ENCODE peak calls at places on chromosome 2, in nine cellular contexts. G is activated naive CD8-positive, alpha-beta T cell treated with anti-CD3 and anti-CD28 coated beads, Interleukin-2, amount 10 ng/mL, durations not matched to agents 7 days and 5 days; C is stromal cell of bone marrow; D is skeletal muscle cell; K is NCI-H1092 treated with DMSO at 0.1 percent for 48 hours; P is CD4-positive, alpha-beta memory T cell; A is activated CD8-positive, alpha-beta T cell treated with anti-CD3 and anti-CD28 coated beads for 36 hours; M is body of pancreas; U is fibroblast of the conjunctiva. J is an unnamed sample.

GRCh38 chr2:10340593-10340975 is 37.9 kb downstream of the HPCAL1 start:
- DNase-seq in G (no peak), C (no peak), D (no peak), K (no peak), P (no peak), A (no peak), M (no peak), U (no peak), J (no peak)

GRCh38 chr2:46184794-46185583 is 112.2 kb upstream of the EPAS1 start:
- DNase-seq in G (no peak), C (no peak), D (no peak), K (no peak), P (no peak), A (no peak), M (no peak), U (no peak), J (no peak)

GRCh38 chr2:191818725-191819333 is 28.1 kb downstream of the CAVIN2 start:
- DNase-seq in G (no peak), C (no peak), D (no peak), K (no peak), P (no peak), A (no peak), M (no peak), U (no peak), J (no peak)

GRCh38 chr2:17614174-17614573 is 73.7 kb downstream of the VSNL1 start:
- DNase-seq in G (no peak), C (no peak), D (no peak), K (no peak), P (no peak), A (no peak), M (no peak), U (no peak), J (no peak)

GRCh38 chr2:112181571-112182290 is 43.5 kb downstream of the FBLN7 start:
- DNase-seq in G (peak; percentile 54), C (no peak), D (no peak), K (peak; percentile 44), P (peak; percentile 72), A (peak; percentile 54), M (peak; percentile 16), U (no peak), J (peak; percentile 54)

GRCh38 chr2:8847400-8847799 is 10.0 kb upstream of the KIDINS220 start:
- DNase-seq in G (no peak), C (peak; percentile 33), D (no peak), K (no peak), P (no peak), A (no peak), M (no peak), U (no peak), J (no peak)

GRCh38 chr2:134402385-134402784 is 148.5 kb downstream of the MGAT5 start:
- DNase-seq in G (no peak), C (peak; percentile 89), D (peak; percentile 95), K (no peak), P (no peak), A (no peak), M (no peak), U (peak; percentile 85), J (no peak)

GRCh38 chr2:204452464-204453023 is 92.7 kb upstream of the PARD3B start:
- DNase-seq in G (no peak), C (peak; percentile 99), D (peak; percentile 93), K (peak; percentile 24), P (no peak), A (no peak), M (no peak), U (peak; percentile 84), J (no peak)